ENCODE peak calls at places on chromosomes 7 and 10, in five cellular contexts. O is ACHN, D is chondrocyte, L is globus pallidus, Y is mammary epithelial cell. J is an unnamed sample.

GRCh38 chr7:99679032-99679399 is 780 bp downstream of the CYP3A5 start:
- DNase-seq in O (peak; percentile 98), D (no peak), L (no peak), Y (peak; percentile 40), J (no peak)

GRCh38 chr7:1413936-1414639 is 45.2 kb downstream of the MICALL2 start:
- DNase-seq in O (no peak), D (peak; percentile 86), L (no peak), Y (no peak), J (no peak)

GRCh38 chr7:48048113-48048512 is 12.8 kb downstream of the C7orf57 start:
- DNase-seq in O (no peak), D (peak; percentile 75), L (no peak), Y (peak; percentile 17), J (no peak)

GRCh38 chr7:29413511-29414178 is 150.0 kb upstream of the PRR15 start:
- DNase-seq in O (no peak), D (no peak), L (no peak), Y (peak; percentile 79), J (no peak)

GRCh38 chr7:84231157-84231556 is 36.6 kb upstream of the SEMA3A start:
- DNase-seq in O (no peak), D (no peak), L (no peak), Y (peak; percentile 66), J (no peak)

GRCh38 chr10:93600861-93601773 is at the start of gene RBP4:
- DNase-seq in O (no peak), D (no peak), L (no peak), Y (no peak), J (no peak)

GRCh38 chr7:14504134-14504533 is 398.4 kb downstream of the DGKB start:
- DNase-seq in O (no peak), D (no peak), L (peak; percentile 71), Y (no peak), J (no peak)

GRCh38 chr7:101198476-101198875 is 2.4 kb downstream of the MOGAT3 start:
- DNase-seq in O (no peak), D (no peak), L (no peak), Y (no peak), J (no peak)

GRCh38 chr10:63829020-63829419 is 307.8 kb downstream of the REEP3 start:
- DNase-seq in O (no peak), D (no peak), L (no peak), Y (peak; percentile 39), J (no peak)

GRCh38 chr10:117071293-117072050 is 66.5 kb upstream of the SHTN1 start:
- DNase-seq in O (no peak), D (no peak), L (no peak), Y (no peak), J (no peak)

GRCh38 chr10:27225011-27225590 is 15.5 kb downstream of the ACBD5 start:
- DNase-seq in O (no peak), D (no peak), L (no peak), Y (no peak), J (no peak)

GRCh38 chr10:88999629-89000028 is 9.0 kb downstream of the FAS start:
- DNase-seq in O (no peak), D (no peak), L (no peak), Y (peak; percentile 79), J (no peak)

GRCh38 chr10:114623661-114624294 is 34.3 kb downstream of the ABLIM1 start:
- DNase-seq in O (peak; percentile 83), D (no peak), L (no peak), Y (peak; percentile 84), J (no peak)

GRCh38 chr7:2209146-2209960 is 23.4 kb downstream of the MAD1L1 start:
- DNase-seq in O (peak; percentile 65), D (peak; percentile 90), L (peak; percentile 68), Y (peak; percentile 11), J (peak; percentile 71)

GRCh38 chr10:14195455-14195854 is 135.3 kb downstream of the FRMD4A start:
- DNase-seq in O (no peak), D (no peak), L (no peak), Y (no peak), J (no peak)

GRCh38 chr10:132283604-132284382 is 24.0 kb downstream of the STK32C start:
- DNase-seq in O (no peak), D (peak; percentile 83), L (no peak), Y (no peak), J (no peak)

GRCh38 chr10:2296179-2296578 is 558.9 kb upstream of the ADARB2 start:
- DNase-seq in O (no peak), D (no peak), L (no peak), Y (no peak), J (no peak)

GRCh38 chr7:30285067-30285530 is 702 bp downstream of the ZNRF2 start:
- DNase-seq in O (peak; percentile 59), D (no peak), L (peak; percentile 30), Y (no peak), J (no peak)

GRCh38 chr7:121798896-121799295 is 74.1 kb upstream of the PTPRZ1 start:
- DNase-seq in O (no peak), D (no peak), L (peak; percentile 51), Y (peak; percentile 64), J (no peak)

GRCh38 chr7:149468208-149468607 is 7.3 kb upstream of the ZNF777 start:
- DNase-seq in O (no peak), D (no peak), L (no peak), Y (peak; percentile 70), J (no peak)

GRCh38 chr10:33155720-33156638 is 178.5 kb downstream of the NRP1 start:
- DNase-seq in O (peak; percentile 89), D (no peak), L (no peak), Y (peak; percentile 75), J (no peak)

GRCh38 chr7:42792841-42793240 is 119.0 kb downstream of the C7orf25 start:
- DNase-seq in O (no peak), D (no peak), L (no peak), Y (no peak), J (no peak)

GRCh38 chr10:16854623-16855022 is 37.4 kb upstream of the RSU1 start:
- DNase-seq in O (no peak), D (no peak), L (no peak), Y (peak; percentile 66), J (no peak)

GRCh38 chr7:107528461-107528860 is 35.3 kb downstream of the COG5 start:
- DNase-seq in O (peak; percentile 61), D (no peak), L (no peak), Y (peak; percentile 60), J (no peak)

GRCh38 chr10:104642001-104642270 is 846 bp downstream of the SORCS3 start:
- DNase-seq in O (no peak), D (no peak), L (no peak), Y (no peak), J (no peak)

GRCh38 chr7:80604436-80604835 is 34.0 kb upstream of the CD36 start:
- DNase-seq in O (no peak), D (no peak), L (no peak), Y (no peak), J (no peak)

GRCh38 chr7:44645254-44645653 is 38.8 kb downstream of the OGDH start:
- DNase-seq in O (no peak), D (no peak), L (no peak), Y (no peak), J (no peak)

GRCh38 chr10:18472977-18473376 is 178.4 kb downstream of the NSUN6 start:
- DNase-seq in O (no peak), D (no peak), L (no peak), Y (no peak), J (no peak)

GRCh38 chr10:92242910-92243671 is 47.8 kb downstream of the CPEB3 start:
- DNase-seq in O (peak; percentile 72), D (no peak), L (peak; percentile 87), Y (peak; percentile 66), J (peak; percentile 58)